ENCODE peak calls at places on chromosomes 2 and 18, in seven cellular contexts. S, Q, O, X, L, G and M are unnamed samples.

GRCh38 chr18:77762632-77763031 is 513.0 kb downstream of the GALR1 start:
- DNase-seq in S (no peak), Q (no peak), O (no peak), X (no peak), L (no peak), G (no peak), M (no peak)

GRCh38 chr18:59719533-59720325 is 22.5 kb upstream of the CCBE1 start:
- DNase-seq in S (no peak), Q (no peak), O (no peak), X (no peak), L (no peak), G (no peak), M (no peak)

GRCh38 chr2:215784371-215784783 is 229.0 kb downstream of the MREG start:
- DNase-seq in S (no peak), Q (no peak), O (no peak), X (no peak), L (no peak), G (no peak), M (no peak)

GRCh38 chr2:231393149-231394131 is 2.1 kb upstream of the B3GNT7 start:
- DNase-seq in S (no peak), Q (no peak), O (no peak), X (no peak), L (no peak), G (peak), M (peak)

GRCh38 chr2:189641565-189641964 is 19.7 kb upstream of the ASNSD1 start:
- DNase-seq in S (no peak), Q (no peak), O (no peak), X (no peak), L (no peak), G (no peak), M (no peak)

GRCh38 chr2:2039826-2040225 is 291.2 kb downstream of the MYT1L start:
- DNase-seq in S (no peak), Q (no peak), O (no peak), X (no peak), L (no peak), G (no peak), M (no peak)

GRCh38 chr2:227862741-227863588 is 8.5 kb upstream of the DAW1 start:
- DNase-seq in S (no peak), Q (peak), O (no peak), X (no peak), L (peak), G (peak), M (no peak)

GRCh38 chr2:71530246-71530986 is 77.1 kb downstream of the DYSF start:
- DNase-seq in S (no peak), Q (peak), O (no peak), X (no peak), L (peak), G (no peak), M (peak)

GRCh38 chr2:220263300-220263699 is 635.9 kb downstream of the SLC4A3 start:
- DNase-seq in S (no peak), Q (peak), O (no peak), X (no peak), L (no peak), G (no peak), M (no peak)

GRCh38 chr2:216535454-216535995 is 36.9 kb downstream of the RPL37A start:
- DNase-seq in S (no peak), Q (peak), O (peak), X (no peak), L (peak), G (peak), M (peak)

GRCh38 chr2:157315901-157316300 is 9.7 kb downstream of the ERMN start:
- DNase-seq in S (no peak), Q (no peak), O (no peak), X (no peak), L (no peak), G (no peak), M (no peak)

GRCh38 chr2:5074738-5075137 is 617.4 kb upstream of the SOX11 start:
- DNase-seq in S (no peak), Q (no peak), O (no peak), X (no peak), L (no peak), G (no peak), M (no peak)

GRCh38 chr2:143451622-143452021 is 322.4 kb downstream of the ARHGAP15 start:
- DNase-seq in S (no peak), Q (no peak), O (no peak), X (no peak), L (peak), G (no peak), M (no peak)

GRCh38 chr18:48018806-48019295 is 88.4 kb upstream of the SMAD2 start:
- DNase-seq in S (no peak), Q (no peak), O (no peak), X (no peak), L (peak), G (no peak), M (peak)

GRCh38 chr18:34122724-34123334 is 101.9 kb downstream of the NOL4 start:
- DNase-seq in S (no peak), Q (peak), O (no peak), X (no peak), L (peak), G (no peak), M (peak)

GRCh38 chr2:32969444-32970162 is 22.9 kb downstream of the LTBP1 start:
- DNase-seq in S (no peak), Q (no peak), O (no peak), X (no peak), L (no peak), G (no peak), M (no peak)

GRCh38 chr18:8754995-8755955 is 49.9 kb downstream of the MTCL1 start:
- DNase-seq in S (no peak), Q (no peak), O (no peak), X (peak), L (peak), G (no peak), M (peak)

GRCh38 chr2:168961450-168962229 is 60.5 kb downstream of the G6PC2 start:
- DNase-seq in S (no peak), Q (peak), O (no peak), X (no peak), L (peak), G (no peak), M (no peak)